ENCODE peak calls at places on chromosome 14, in seven cellular contexts. W is anterior cingulate cortex; R is neural progenitor cell; V is SK-MEL-5; U is activated T-helper 1 cell treated with Interleukin-2 at 50 U/mL for 16 hours; M is amygdala; A is activated CD4-positive, alpha-beta T cell treated with anti-CD3 and anti-CD28 coated beads, Interleukin-2, amount 10 ng/mL, durations not matched to agents 7 days and 5 days. Y is an unnamed sample.

GRCh38 chr14:88209273-88209672 is 113.8 kb downstream of the KCNK10 start:
- DNase-seq in R (no peak), W (no peak), U (no peak), M (no peak), A (no peak), V (no peak), Y (no peak)

GRCh38 chr14:40981247-40981646 is 625.4 kb upstream of the LRFN5 start:
- DNase-seq in R (no peak), V (no peak), A (no peak), M (no peak), U (no peak), W (no peak), Y (no peak)

GRCh38 chr14:88990856-88991255 is 166.4 kb downstream of the TTC8 start:
- DNase-seq in W (no peak), R (no peak), A (no peak), U (no peak), V (no peak), M (no peak), Y (no peak)

GRCh38 chr14:75566321-75566720 is 12.1 kb upstream of the FLVCR2 start:
- DNase-seq in U (peak), V (no peak), R (no peak), A (peak), M (no peak), W (no peak), Y (peak)

GRCh38 chr14:75496755-75497154 is 25.5 kb upstream of the BATF start:
- DNase-seq in R (no peak), M (no peak), W (no peak), V (no peak), U (no peak), A (no peak), Y (no peak)

GRCh38 chr14:22691171-22691570 is 47.0 kb upstream of the OR6J1 start:
- DNase-seq in V (no peak), M (no peak), A (no peak), W (no peak), R (no peak), U (no peak), Y (no peak)

GRCh38 chr14:24032727-24033418 is 18.9 kb upstream of the CARMIL3 start:
- DNase-seq in R (no peak), W (no peak), A (no peak), U (no peak), M (no peak), V (no peak), Y (no peak)

GRCh38 chr14:92728781-92729364 is 19.6 kb downstream of the LGMN start:
- DNase-seq in R (no peak), V (no peak), W (no peak), M (no peak), U (no peak), A (peak), Y (no peak)

GRCh38 chr14:92500491-92500941 is 13.1 kb upstream of the RIN3 start:
- DNase-seq in U (no peak), M (no peak), A (no peak), R (peak), W (peak), V (peak), Y (no peak)

GRCh38 chr14:89041245-89041585 is 216.8 kb downstream of the TTC8 start:
- DNase-seq in A (no peak), W (no peak), M (no peak), R (no peak), V (no peak), U (no peak), Y (no peak)

GRCh38 chr14:51430079-51430478 is 190.0 kb downstream of the TMX1 start:
- DNase-seq in A (no peak), V (peak), R (no peak), M (no peak), U (no peak), W (no peak), Y (no peak)

GRCh38 chr14:68283378-68284123 is 464.0 kb downstream of the RAD51B start:
- DNase-seq in M (no peak), R (no peak), U (peak), W (no peak), V (no peak), A (peak), Y (peak)

GRCh38 chr14:53109028-53109687 is 44.0 kb downstream of the DDHD1 start:
- DNase-seq in U (peak), M (no peak), A (peak), V (no peak), W (no peak), R (no peak), Y (no peak)

GRCh38 chr14:58864751-58865519 is 227.2 kb downstream of the DACT1 start:
- DNase-seq in U (no peak), R (no peak), M (no peak), V (no peak), W (no peak), A (no peak), Y (no peak)